ENCODE peak calls at places on chromosomes 7 and 10, in five cellular contexts. Z, J, X, R and D are unnamed samples.

GRCh38 chr7:143493755-143494154 is 16.1 kb downstream of the TAS2R41 start:
- DNase-seq in Z (no peak), J (no peak), X (no peak), R (no peak), D (no peak)

GRCh38 chr10:75546004-75546403 is 114.6 kb downstream of the LRMDA start:
- DNase-seq in Z (no peak), J (no peak), X (no peak), R (no peak), D (no peak)

GRCh38 chr7:3092468-3092867 is 48.8 kb upstream of the CARD11 start:
- DNase-seq in Z (peak; percentile 46), J (no peak), X (peak; percentile 36), R (no peak), D (no peak)

GRCh38 chr10:86868353-86868752 is 89.1 kb downstream of the MMRN2 start:
- DNase-seq in Z (no peak), J (no peak), X (no peak), R (peak; percentile 80), D (no peak)

GRCh38 chr10:34254596-34254995 is 560.5 kb downstream of the PARD3 start:
- DNase-seq in Z (peak; percentile 21), J (peak; percentile 82), X (no peak), R (no peak), D (peak; percentile 22)

GRCh38 chr10:80444646-80445319 is 9.3 kb upstream of the TSPAN14 start:
- DNase-seq in Z (peak; percentile 63), J (peak; percentile 72), X (peak; percentile 60), R (peak; percentile 63), D (no peak)

GRCh38 chr7:496528-497295 is 22.9 kb downstream of the PDGFA start:
- DNase-seq in Z (no peak), J (no peak), X (peak; percentile 9), R (peak; percentile 53), D (no peak)

GRCh38 chr10:33803248-33803647 is 468.8 kb upstream of the NRP1 start:
- DNase-seq in Z (no peak), J (peak; percentile 44), X (no peak), R (no peak), D (peak; percentile 67)

GRCh38 chr10:22340362-22341189 is 4.7 kb upstream of the SPAG6 start:
- DNase-seq in Z (peak; percentile 65), J (peak; percentile 31), X (peak; percentile 66), R (peak; percentile 67), D (no peak)

GRCh38 chr10:6053816-6054581 is 8.2 kb downstream of the IL2RA start:
- DNase-seq in Z (peak; percentile 52), J (no peak), X (peak; percentile 53), R (no peak), D (no peak)

GRCh38 chr7:56447864-56448693 is 331.9 kb upstream of the NUPR2 start:
- DNase-seq in Z (no peak), J (peak; percentile 49), X (peak; percentile 26), R (no peak), D (no peak)

GRCh38 chr10:58152698-58153263 is 114.9 kb downstream of the IPMK start:
- DNase-seq in Z (peak; percentile 35), J (peak; percentile 75), X (peak; percentile 18), R (peak; percentile 70), D (no peak)

GRCh38 chr10:77289027-77289501 is 348.5 kb downstream of the KCNMA1 start:
- DNase-seq in Z (no peak), J (no peak), X (no peak), R (peak; percentile 44), D (no peak)

GRCh38 chr10:75683158-75683557 is 251.7 kb downstream of the LRMDA start:
- DNase-seq in Z (peak; percentile 10), J (no peak), X (no peak), R (no peak), D (no peak)

GRCh38 chr10:77641788-77642397 is 4.3 kb upstream of the KCNMA1 start:
- DNase-seq in Z (peak; percentile 64), J (peak; percentile 84), X (no peak), R (peak; percentile 71), D (peak; percentile 42)

GRCh38 chr10:63862860-63863259 is 341.7 kb downstream of the REEP3 start:
- DNase-seq in Z (no peak), J (no peak), X (no peak), R (no peak), D (no peak)

GRCh38 chr7:108613147-108613948 is 43.7 kb downstream of the DNAJB9 start:
- DNase-seq in Z (no peak), J (peak; percentile 49), X (no peak), R (no peak), D (no peak)

GRCh38 chr10:121614746-121615145 is 16.5 kb upstream of the FGFR2 start:
- DNase-seq in Z (no peak), J (no peak), X (no peak), R (no peak), D (no peak)

GRCh38 chr10:121615401-121615800 is 17.2 kb upstream of the FGFR2 start:
- DNase-seq in Z (peak; percentile 15), J (no peak), X (no peak), R (no peak), D (no peak)

GRCh38 chr10:121617176-121617575 is 18.9 kb upstream of the FGFR2 start:
- DNase-seq in Z (no peak), J (no peak), X (no peak), R (no peak), D (no peak)

GRCh38 chr10:121616291-121616690 is 18.0 kb upstream of the FGFR2 start:
- DNase-seq in Z (no peak), J (no peak), X (no peak), R (no peak), D (no peak)

GRCh38 chr10:121615862-121616261 is 17.6 kb upstream of the FGFR2 start:
- DNase-seq in Z (no peak), J (no peak), X (no peak), R (no peak), D (no peak)
- H3K4me3 ChIP-seq in Z (no peak overlapping the region), J (no peak overlapping the region), X (no peak overlapping the region), R (no peak overlapping the region), D (no peak overlapping the region)

GRCh38 chr10:59383908-59384307 is 21.6 kb upstream of the FAM13C start:
- DNase-seq in Z (no peak), J (no peak), X (no peak), R (no peak), D (no peak)

GRCh38 chr10:59391060-59391459 is 28.7 kb upstream of the FAM13C start:
- DNase-seq in Z (no peak), J (no peak), X (no peak), R (no peak), D (no peak)

GRCh38 chr10:59384761-59385160 is 22.4 kb upstream of the FAM13C start:
- DNase-seq in Z (no peak), J (no peak), X (no peak), R (no peak), D (no peak)

GRCh38 chr10:59387951-59388431 is 25.6 kb upstream of the FAM13C start:
- DNase-seq in Z (no peak), J (peak; percentile 93), X (no peak), R (peak; percentile 7), D (peak; percentile 89)

GRCh38 chr10:59388577-59388976 is 26.2 kb upstream of the FAM13C start:
- DNase-seq in Z (no peak), J (no peak), X (no peak), R (no peak), D (no peak)
- TF ChIP-seq CTCF in Z (no peak), J (no peak), X (no peak), R (peak; percentile 1), D (peak; percentile 20)

GRCh38 chr10:104121485-104122272 is at the start of gene SFR1:
- DNase-seq in Z (peak; percentile 99), J (peak; percentile 96), X (peak; percentile 99), R (peak; percentile 99), D (peak; percentile 72)

GRCh38 chr10:104120061-104120460 is 1.9 kb upstream of the SFR1 start:
- DNase-seq in Z (no peak), J (no peak), X (no peak), R (no peak), D (no peak)

GRCh38 chr10:104120512-104120902 is 1.5 kb upstream of the SFR1 start:
- DNase-seq in Z (no peak), J (no peak), X (no peak), R (no peak), D (no peak)

GRCh38 chr10:104120903-104121484 is 977 bp upstream of the SFR1 start:
- DNase-seq in Z (peak; percentile 93), J (peak; percentile 96), X (peak; percentile 89), R (peak; percentile 70), D (peak; percentile 85)

DNA sequence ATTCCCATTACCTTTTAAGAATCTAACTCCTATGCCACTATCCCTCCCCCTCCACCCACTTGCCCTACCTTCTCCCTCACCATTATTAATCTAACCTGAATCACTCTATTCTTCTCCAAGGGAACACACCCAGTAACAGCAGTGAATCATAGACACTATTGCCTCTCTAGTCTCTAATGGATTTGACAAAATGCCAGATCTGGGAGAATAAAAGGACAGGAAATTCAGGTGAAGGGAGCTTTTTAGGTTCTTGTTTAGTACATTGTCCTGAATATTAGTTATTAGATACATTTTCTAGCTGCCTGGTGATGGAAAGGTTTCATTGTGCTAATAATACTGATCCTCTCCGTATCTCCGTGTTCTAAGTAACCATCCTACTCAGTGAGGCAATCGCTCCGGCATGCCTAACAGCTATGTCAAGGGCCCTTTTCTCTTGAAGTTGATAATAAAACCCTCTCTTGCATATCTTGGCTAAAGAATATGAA is 4.1 kb upstream of the SFR1 start:
- DNase-seq in Z (no peak), J (peak; percentile 74), X (no peak), R (no peak), D (peak; percentile 76)
- H3K4me3 ChIP-seq in Z (no peak overlapping the region), J (no peak overlapping the region), X (no peak overlapping the region), R (no peak overlapping the region), D (no peak overlapping the region)

GRCh38 chr7:22001345-22002004 is 55.8 kb upstream of the CDCA7L start:
- DNase-seq in Z (no peak), J (peak; percentile 75), X (no peak), R (no peak), D (peak; percentile 35)
- TF ChIP-seq CTCF in Z (peak; percentile 82), J (peak; percentile 81), X (peak; percentile 88), R (peak; percentile 29), D (peak; percentile 81)

DNA sequence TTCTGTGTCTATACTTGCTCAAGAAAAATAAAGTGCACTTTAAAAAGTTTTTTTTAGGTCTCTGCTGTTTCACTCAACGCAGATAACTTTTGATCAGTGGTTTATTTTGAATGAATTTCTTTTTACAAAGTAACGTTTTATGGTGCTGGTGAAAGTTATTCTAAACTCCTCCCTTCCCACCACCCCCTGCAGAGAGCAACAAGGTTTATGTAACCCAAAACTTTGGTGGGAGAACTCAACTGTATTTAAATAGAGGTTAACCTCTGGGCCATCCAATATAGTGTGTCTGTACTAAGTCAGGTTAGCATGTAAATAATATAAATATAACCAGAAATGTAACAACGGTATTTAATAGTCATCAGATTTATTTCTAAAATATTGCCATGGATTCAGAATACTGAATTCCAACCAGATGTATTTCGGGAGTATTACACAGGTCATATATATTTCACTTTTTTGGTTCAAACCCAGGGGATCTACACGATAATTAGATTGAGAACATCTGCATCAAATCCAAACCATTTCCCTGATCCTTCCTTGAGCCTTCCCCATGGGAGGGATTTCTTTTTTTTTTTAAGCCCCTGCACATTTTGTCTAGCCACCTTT is 3.9 kb upstream of the CUX1 start:
- DNase-seq in Z (no peak), J (no peak), X (no peak), R (no peak), D (no peak)
- H3K4me3 ChIP-seq in Z (peak overlapping the region; percentile 69), J (no peak overlapping the region), X (peak overlapping the region; percentile 92), R (no peak overlapping the region), D (peak overlapping the region; percentile 77)

GRCh38 chr10:132107947-132108877 is 42.5 kb downstream of the JAKMIP3 start:
- DNase-seq in Z (no peak), J (no peak), X (peak; percentile 8), R (no peak), D (no peak)
- TF ChIP-seq CTCF in Z (no peak), J (no peak), X (no peak), R (no peak), D (no peak)